ENCODE peak calls at places on chromosomes 13 and 19, in eight cellular contexts. X, K, I, S, R, O, Z and E are unnamed samples.

GRCh38 chr19:1754651-1755466 is 1.6 kb downstream of the ONECUT3 start:
- DNase-seq in X (no peak), K (no peak), I (no peak), S (peak), R (no peak), O (no peak), Z (no peak), E (no peak)

GRCh38 chr13:73059460-73060250 is 850 bp downstream of the KLF5 start:
- DNase-seq in X (no peak), K (peak), I (no peak), S (peak), R (peak), O (no peak), Z (peak), E (peak)

GRCh38 chr19:28296506-28296905 is 916.4 kb downstream of the UQCRFS1 start:
- DNase-seq in X (no peak), K (no peak), I (no peak), S (no peak), R (no peak), O (no peak), Z (no peak), E (no peak)

GRCh38 chr13:97753269-97753668 is 200.2 kb upstream of the IPO5 start:
- DNase-seq in X (no peak), K (no peak), I (no peak), S (no peak), R (no peak), O (no peak), Z (no peak), E (no peak)

GRCh38 chr13:94417294-94417693 is 62.2 kb downstream of the DCT start:
- DNase-seq in X (no peak), K (no peak), I (no peak), S (no peak), R (no peak), O (no peak), Z (no peak), E (no peak)

GRCh38 chr13:91072511-91072910 is 275.0 kb upstream of the MIR17HG start:
- DNase-seq in X (no peak), K (no peak), I (no peak), S (no peak), R (no peak), O (no peak), Z (no peak), E (no peak)

GRCh38 chr13:58991826-58992477 is 1171.8 kb downstream of the DIAPH3 start:
- DNase-seq in X (no peak), K (no peak), I (no peak), S (no peak), R (no peak), O (peak), Z (no peak), E (no peak)

GRCh38 chr19:38409631-38410133 is 6.8 kb downstream of the FAM98C start:
- DNase-seq in X (no peak), K (no peak), I (peak), S (no peak), R (no peak), O (no peak), Z (no peak), E (no peak)

GRCh38 chr13:76596216-76596615 is 290.0 kb downstream of the KCTD12 start:
- DNase-seq in X (no peak), K (no peak), I (no peak), S (no peak), R (no peak), O (no peak), Z (no peak), E (no peak)

GRCh38 chr13:40558656-40559055 is 107.8 kb downstream of the FOXO1 start:
- DNase-seq in X (no peak), K (no peak), I (no peak), S (no peak), R (no peak), O (no peak), Z (no peak), E (no peak)

GRCh38 chr13:114032121-114032799 is 58.4 kb upstream of the C13orf46 start:
- DNase-seq in X (no peak), K (no peak), I (no peak), S (no peak), R (no peak), O (peak), Z (no peak), E (no peak)

GRCh38 chr13:100230813-100231575 is 142.1 kb downstream of the PCCA start:
- DNase-seq in X (no peak), K (no peak), I (no peak), S (peak), R (no peak), O (no peak), Z (no peak), E (no peak)

GRCh38 chr13:23159205-23159586 is 21.6 kb upstream of the SGCG start:
- DNase-seq in X (no peak), K (peak), I (peak), S (peak), R (no peak), O (no peak), Z (peak), E (peak)

GRCh38 chr19:27775395-27775794 is 1437.6 kb downstream of the UQCRFS1 start:
- DNase-seq in X (no peak), K (peak), I (no peak), S (no peak), R (no peak), O (no peak), Z (no peak), E (no peak)

GRCh38 chr13:46622918-46623256 is 69.9 kb downstream of the LRCH1 start:
- DNase-seq in X (peak), K (no peak), I (peak), S (no peak), R (peak), O (no peak), Z (no peak), E (no peak)

GRCh38 chr13:54733639-54734038 is 1705.0 kb downstream of the OLFM4 start:
- DNase-seq in X (no peak), K (peak), I (peak), S (peak), R (no peak), O (peak), Z (no peak), E (no peak)

GRCh38 chr13:69603144-69603853 is 504.3 kb upstream of the ATXN8OS start:
- DNase-seq in X (no peak), K (no peak), I (no peak), S (no peak), R (no peak), O (no peak), Z (no peak), E (no peak)

GRCh38 chr13:110445183-110445582 is 116.3 kb downstream of the RAB20 start:
- DNase-seq in X (no peak), K (no peak), I (peak), S (no peak), R (no peak), O (no peak), Z (no peak), E (no peak)

GRCh38 chr13:66689037-66689619 is 541.0 kb downstream of the PCDH9 start:
- DNase-seq in X (no peak), K (no peak), I (no peak), S (peak), R (no peak), O (no peak), Z (no peak), E (no peak)
- TF ChIP-seq CTCF in X (peak), K (peak), I (peak), S (peak), R (no peak), O (no peak), Z (no peak), E (peak)

GRCh38 chr19:35932291-35932936 is 3.8 kb upstream of the LRFN3 start:
- DNase-seq in X (no peak), K (no peak), I (no peak), S (no peak), R (no peak), O (no peak), Z (no peak), E (no peak)

GRCh38 chr19:35935911-35936737 is at the start of gene LRFN3:
- DNase-seq in X (no peak), K (peak), I (peak), S (peak), R (peak), O (peak), Z (peak), E (peak)

GRCh38 chr19:35928507-35928906 is 7.7 kb upstream of the LRFN3 start:
- DNase-seq in X (no peak), K (no peak), I (no peak), S (no peak), R (no peak), O (no peak), Z (no peak), E (no peak)

GRCh38 chr19:35931874-35932202 is 4.3 kb upstream of the LRFN3 start:
- DNase-seq in X (no peak), K (no peak), I (no peak), S (no peak), R (no peak), O (no peak), Z (no peak), E (no peak)

GRCh38 chr19:35931161-35931873 is 4.9 kb upstream of the LRFN3 start:
- DNase-seq in X (peak), K (peak), I (peak), S (peak), R (peak), O (peak), Z (peak), E (peak)
- TF ChIP-seq CTCF in X (peak), K (peak), I (peak), S (peak), R (peak), O (peak), Z (peak), E (peak)

GRCh38 chr19:10694706-10695105 is 6.5 kb upstream of the QTRT1 start:
- DNase-seq in X (no peak), K (no peak), I (no peak), S (no peak), R (no peak), O (no peak), Z (no peak), E (no peak)

GRCh38 chr19:10691178-10691881 is 9.9 kb upstream of the QTRT1 start:
- DNase-seq in X (no peak), K (peak), I (no peak), S (no peak), R (no peak), O (no peak), Z (no peak), E (no peak)

GRCh38 chr19:10691883-10692282 is 9.4 kb upstream of the QTRT1 start:
- DNase-seq in X (no peak), K (peak), I (no peak), S (no peak), R (no peak), O (no peak), Z (no peak), E (no peak)

GRCh38 chr19:10690351-10690781 is 10.9 kb upstream of the QTRT1 start:
- DNase-seq in X (no peak), K (peak), I (peak), S (no peak), R (no peak), O (no peak), Z (no peak), E (no peak)

DNA sequence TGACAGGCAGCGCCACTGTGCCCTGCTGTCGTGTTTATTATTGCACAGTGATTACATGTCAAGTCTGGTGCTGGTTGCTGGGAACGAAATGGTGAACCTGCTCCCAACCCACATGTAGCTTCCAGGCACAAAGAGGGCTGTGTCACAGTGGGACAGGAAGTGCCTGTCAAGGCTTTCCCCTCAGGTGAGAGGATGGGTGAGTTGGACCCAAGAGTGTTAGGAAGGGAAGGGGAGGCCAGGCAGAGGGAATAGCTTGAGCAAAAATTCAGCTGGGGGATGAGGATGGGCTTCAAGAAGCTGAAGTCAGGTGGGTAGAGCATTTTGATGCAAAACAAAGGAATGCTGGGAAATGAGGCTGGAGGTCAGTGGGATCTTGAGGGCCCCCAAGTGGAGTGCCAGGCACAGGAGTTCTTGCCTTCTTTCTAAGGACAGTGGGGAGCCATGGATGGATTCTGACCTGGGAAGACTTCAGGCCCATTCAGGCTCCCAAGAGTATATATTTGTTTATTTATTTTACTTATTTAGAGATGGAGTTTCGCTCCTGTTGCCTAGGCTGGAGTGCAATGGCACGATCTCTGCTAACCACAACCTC is 8.5 kb upstream of the QTRT1 start:
- DNase-seq in X (no peak), K (peak), I (no peak), S (no peak), R (no peak), O (no peak), Z (no peak), E (no peak)
- TF ChIP-seq CTCF in X (no peak), K (no peak), I (no peak), S (no peak), R (no peak), O (no peak), Z (no peak), E (no peak)

DNA sequence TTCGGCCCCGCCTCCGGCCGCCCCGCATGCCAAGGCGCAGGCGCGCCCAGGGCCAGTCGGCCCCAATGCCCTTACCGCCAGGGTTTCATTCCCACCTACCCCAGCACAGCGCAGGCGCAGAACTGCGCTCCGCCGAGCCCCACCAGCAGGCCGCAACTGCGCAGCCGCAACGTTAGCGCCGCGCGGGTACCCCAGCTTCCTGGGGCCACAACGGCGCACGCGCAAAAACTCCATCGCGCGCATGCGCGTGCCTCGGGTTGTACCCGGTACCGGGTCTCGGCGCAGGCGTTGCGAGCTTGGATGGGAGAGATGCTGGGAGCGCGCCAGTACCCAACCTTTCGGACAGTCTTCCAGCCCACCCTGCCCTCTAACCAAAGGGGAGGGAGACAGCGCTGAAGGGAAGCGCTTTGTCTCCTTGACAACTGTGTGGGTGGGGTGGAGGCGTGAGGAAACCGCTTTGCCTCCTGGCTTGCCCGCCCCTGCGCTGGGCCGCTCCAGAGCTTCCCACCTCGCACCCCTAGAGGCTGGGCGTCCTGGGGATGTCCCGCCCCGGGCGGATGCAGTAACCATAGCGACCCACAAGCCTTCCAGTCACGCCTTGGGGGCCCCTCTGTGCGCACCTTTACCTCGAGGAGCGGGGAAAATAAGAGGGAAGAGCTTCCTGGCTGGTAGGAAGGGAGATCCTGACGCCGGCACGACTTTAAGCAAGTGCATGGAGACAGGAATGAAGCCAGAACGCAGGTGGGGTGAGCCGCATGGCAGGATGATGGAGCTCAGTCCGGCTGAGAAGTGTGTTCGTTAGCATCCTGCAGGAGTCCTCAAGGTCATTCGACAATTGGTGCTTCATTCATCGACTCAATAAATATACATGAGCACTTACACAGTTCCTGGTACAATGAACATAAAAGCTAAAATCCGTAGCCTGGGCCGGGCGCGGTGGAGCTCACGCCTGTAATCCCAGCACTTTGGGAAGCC is 525 bp upstream of the MYPOP start:
- DNase-seq in X (peak), K (peak), I (peak), S (peak), R (peak), O (peak), Z (peak), E (peak)
- TF ChIP-seq CTCF in X (no peak), K (no peak), I (no peak), S (peak), R (no peak), O (no peak), Z (no peak), E (no peak)

DNA sequence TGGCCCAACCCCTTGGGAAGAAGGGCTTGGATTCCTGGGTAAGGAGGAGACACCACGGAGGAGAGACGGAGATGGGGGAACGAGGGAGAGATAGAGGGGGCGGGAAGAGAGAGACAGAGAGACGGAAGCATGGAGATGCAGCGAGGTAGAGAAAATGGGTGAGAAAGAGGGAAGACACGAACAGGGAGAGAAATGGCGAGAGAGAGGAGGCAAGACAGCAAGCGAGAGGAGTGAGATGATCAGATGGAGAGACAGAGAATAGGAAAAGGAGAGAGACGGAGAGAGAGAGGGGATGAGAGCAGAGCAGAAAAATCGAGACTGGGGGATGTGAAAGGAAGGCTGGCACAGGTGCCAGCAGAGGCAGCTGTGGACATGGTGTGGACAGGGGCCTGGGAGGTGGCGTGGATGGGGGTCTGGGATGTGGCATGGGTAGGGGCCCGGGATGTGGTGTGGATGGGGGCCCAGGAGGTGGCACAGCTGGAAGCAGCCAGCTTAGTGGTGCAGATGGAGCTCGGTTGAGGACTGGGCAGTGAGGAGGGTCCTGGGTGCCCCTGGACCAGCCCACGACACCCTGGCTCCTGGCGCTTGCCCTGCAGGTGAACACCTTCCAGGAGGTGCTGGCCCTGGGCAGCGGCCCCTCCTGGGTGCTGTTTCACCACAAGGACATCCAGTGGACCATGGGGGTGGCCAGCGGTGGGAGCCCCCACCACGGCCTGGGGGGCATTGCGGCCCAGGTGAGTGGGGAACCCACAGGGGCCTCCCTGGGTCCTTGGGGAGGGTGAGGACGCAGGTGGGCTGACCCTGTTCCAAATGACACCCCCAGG is 33.9 kb downstream of the HPN start:
- DNase-seq in X (no peak), K (no peak), I (no peak), S (no peak), R (no peak), O (no peak), Z (peak), E (no peak)
- TF ChIP-seq CTCF in X (no peak), K (no peak), I (no peak), S (no peak), R (no peak), O (no peak), Z (no peak), E (no peak)

GRCh38 chr19:13135068-13136062 is 14.8 kb downstream of the STX10 start:
- DNase-seq in X (no peak), K (no peak), I (no peak), S (no peak), R (no peak), O (no peak), Z (no peak), E (no peak)
- TF ChIP-seq CTCF in X (no peak), K (no peak), I (no peak), S (no peak), R (no peak), O (no peak), Z (no peak), E (no peak)

GRCh38 chr19:5651361-5651760 is 28.5 kb downstream of the SAFB start:
- DNase-seq in X (no peak), K (no peak), I (no peak), S (no peak), R (no peak), O (no peak), Z (peak), E (no peak)
- TF ChIP-seq CTCF in X (peak), K (peak), I (no peak), S (no peak), R (no peak), O (no peak), Z (no peak), E (no peak)